ENCODE peak calls at places on chromosomes 13 and 19, in six cellular contexts. O is stimulated activated CD4-positive, alpha-beta T cell treated with anti-CD3 and anti-CD28 coated beads, Interleukin-15, amount 100 ng/mL, for 1 hour; D is endothelial cell of umbilical vein; L is gastrocnemius medialis; G is aorta; Z is brain microvascular endothelial cell. U is an unnamed sample.

GRCh38 chr13:109422163-109422562 is 364.2 kb downstream of the IRS2 start:
- DNase-seq in O (no peak), D (no peak), Z (no peak), G (no peak), L (no peak), U (no peak)

GRCh38 chr19:47187023-47187655 is 43.9 kb downstream of the BBC3 start:
- DNase-seq in G (no peak), O (no peak), D (no peak), L (no peak), Z (no peak), U (peak)

GRCh38 chr13:87671824-87672603 is 843 bp downstream of the SLITRK5 start:
- DNase-seq in Z (no peak), O (no peak), G (peak), D (no peak), L (no peak), U (no peak)

GRCh38 chr13:100597253-100597652 is 8.7 kb upstream of the GGACT start:
- DNase-seq in O (no peak), L (no peak), G (no peak), Z (peak), D (no peak), U (no peak)

GRCh38 chr13:38564751-38565150 is 122.1 kb upstream of the FREM2 start:
- DNase-seq in L (no peak), O (no peak), G (no peak), Z (no peak), D (no peak), U (no peak)

GRCh38 chr19:342801-343421 is 1.7 kb downstream of the MIER2 start:
- DNase-seq in Z (peak), O (no peak), L (peak), G (peak), D (peak), U (no peak)

GRCh38 chr13:30618186-30618937 is 642 bp downstream of the USPL1 start:
- DNase-seq in O (no peak), L (no peak), Z (no peak), G (peak), D (peak), U (peak)

GRCh38 chr19:53308339-53308811 is 25.2 kb upstream of the ZNF845 start:
- DNase-seq in D (peak), L (no peak), O (no peak), G (no peak), Z (no peak), U (no peak)

GRCh38 chr19:30880151-30880550 is 469.1 kb downstream of the TSHZ3 start:
- DNase-seq in L (no peak), Z (no peak), D (no peak), G (no peak), O (no peak), U (no peak)

GRCh38 chr13:29436291-29436690 is 159.2 kb downstream of the SLC7A1 start:
- DNase-seq in G (no peak), L (no peak), D (peak), O (no peak), Z (peak), U (no peak)

GRCh38 chr13:113049521-113049941 is 56.1 kb upstream of the F7 start:
- DNase-seq in Z (no peak), O (no peak), G (peak), D (no peak), L (no peak), U (no peak)

GRCh38 chr13:44866512-44866911 is 122.8 kb downstream of the NUFIP1 start:
- DNase-seq in D (no peak), L (no peak), G (no peak), Z (no peak), O (no peak), U (no peak)

GRCh38 chr19:53809518-53810186 is 14.5 kb downstream of the NLRP12 start:
- DNase-seq in O (no peak), G (no peak), Z (no peak), D (peak), L (no peak), U (no peak)

GRCh38 chr19:49497790-49498106 is 1.5 kb downstream of the RPS11 start:
- DNase-seq in L (no peak), G (no peak), Z (no peak), O (no peak), D (no peak), U (no peak)

GRCh38 chr19:29841559-29842367 is 30.0 kb downstream of the CCNE1 start:
- DNase-seq in D (peak), G (no peak), Z (peak), O (no peak), L (no peak), U (no peak)

GRCh38 chr19:31294189-31294588 is 55.0 kb downstream of the TSHZ3 start:
- DNase-seq in L (no peak), Z (no peak), D (no peak), O (no peak), G (no peak), U (no peak)

U was measured in germinal center.